ENCODE peak calls at places on chromosomes 12 and 14, in eight cellular contexts. D is choroid plexus epithelial cell; U is neural crest cell; P is GM12864; Z is IMR-90; H is spleen; M is endothelial cell of umbilical vein; C is CD4-positive, alpha-beta T cell. Y is an unnamed sample.

GRCh38 chr12:54549774-54550451 is 512 bp downstream of the PDE1B start:
- DNase-seq in U (no peak), M (peak; percentile 2), P (peak; percentile 16), Z (no peak), C (peak; percentile 42), H (peak; percentile 77), D (no peak), Y (no peak)

GRCh38 chr12:21615441-21615840 is 10.8 kb upstream of the GYS2 start:
- DNase-seq in U (no peak), P (no peak), M (peak; percentile 92), H (no peak), D (peak; percentile 16), C (no peak), Z (no peak), Y (no peak)

GRCh38 chr12:124663771-124664366 is 96.5 kb upstream of the NCOR2 start:
- DNase-seq in Z (no peak), D (no peak), P (no peak), C (no peak), U (peak; percentile 56), H (no peak), M (no peak), Y (no peak)

GRCh38 chr12:11657511-11657910 is 8.0 kb downstream of the ETV6 start:
- DNase-seq in Z (no peak), H (no peak), M (peak; percentile 50), U (no peak), C (no peak), P (no peak), D (no peak), Y (no peak)

GRCh38 chr12:12046401-12046800 is 24.3 kb upstream of the BCL2L14 start:
- DNase-seq in M (no peak), D (no peak), H (no peak), Z (no peak), U (no peak), P (no peak), C (no peak), Y (no peak)

GRCh38 chr12:101746661-101747060 is 7.4 kb upstream of the SYCP3 start:
- DNase-seq in P (no peak), M (no peak), U (no peak), D (no peak), H (no peak), C (no peak), Z (peak; percentile 5), Y (no peak)

GRCh38 chr12:53840316-53840715 is 88.5 kb upstream of the CISTR start:
- DNase-seq in D (no peak), U (no peak), P (no peak), H (no peak), Z (no peak), C (no peak), M (no peak), Y (no peak)

GRCh38 chr12:65707051-65707450 is 117.2 kb upstream of the HMGA2 start:
- DNase-seq in P (no peak), Z (no peak), H (no peak), C (no peak), M (no peak), U (no peak), D (no peak), Y (no peak)

GRCh38 chr12:132138941-132139871 is 4.9 kb downstream of the DDX51 start:
- DNase-seq in C (no peak), D (no peak), P (no peak), M (no peak), U (no peak), H (no peak), Z (no peak), Y (no peak)

GRCh38 chr14:26775765-26776577 is 178.1 kb upstream of the NOVA1 start:
- DNase-seq in D (peak; percentile 39), C (no peak), H (no peak), M (peak; percentile 58), Z (peak; percentile 36), P (no peak), U (no peak), Y (no peak)

GRCh38 chr14:74988131-74988530 is 14.6 kb upstream of the EIF2B2 start:
- DNase-seq in C (no peak), P (no peak), M (peak; percentile 97), U (no peak), Z (peak; percentile 75), D (peak; percentile 55), H (no peak), Y (no peak)

GRCh38 chr12:123149828-123150272 is 1.0 kb downstream of the PITPNM2 start:
- DNase-seq in U (no peak), Z (no peak), M (no peak), D (no peak), P (no peak), C (no peak), H (no peak), Y (no peak)

GRCh38 chr14:87847216-87847615 is 145.8 kb downstream of the GALC start:
- DNase-seq in D (no peak), M (no peak), U (no peak), H (no peak), P (no peak), Z (no peak), C (no peak), Y (no peak)

GRCh38 chr12:46492471-46493351 is 120.1 kb upstream of the SLC38A2 start:
- DNase-seq in U (no peak), D (peak; percentile 98), C (no peak), Z (peak; percentile 97), P (no peak), M (peak; percentile 93), H (no peak), Y (no peak)

GRCh38 chr14:91835920-91836843 is 31.2 kb downstream of the TC2N start:
- DNase-seq in Z (no peak), H (peak; percentile 93), M (no peak), U (peak; percentile 18), C (peak; percentile 92), D (peak; percentile 20), P (no peak), Y (peak; percentile 87)

GRCh38 chr14:83425138-83425537 is 1891.5 kb upstream of the SEL1L start:
- DNase-seq in Z (peak; percentile 42), H (no peak), U (no peak), M (no peak), C (no peak), D (peak; percentile 63), P (no peak), Y (no peak)

GRCh38 chr14:95713596-95714371 is at the start of gene TCL1A:
- DNase-seq in C (no peak), U (no peak), M (no peak), P (no peak), H (peak; percentile 90), D (no peak), Z (no peak), Y (peak; percentile 91)

GRCh38 chr14:35149239-35149638 is 26.9 kb downstream of the PRORP start:
- DNase-seq in Z (no peak), M (no peak), U (no peak), H (no peak), P (no peak), D (no peak), C (no peak), Y (no peak)

GRCh38 chr12:21697829-21698630 is 40.4 kb upstream of the LDHB start:
- DNase-seq in P (no peak), Z (peak; percentile 48), D (peak; percentile 64), C (no peak), M (peak; percentile 49), U (no peak), H (no peak), Y (no peak)

GRCh38 chr14:74973003-74973614 is 17.7 kb upstream of the PGF start:
- DNase-seq in D (peak; percentile 58), H (peak; percentile 86), Z (peak; percentile 44), C (no peak), U (no peak), M (peak; percentile 84), P (no peak), Y (no peak)

GRCh38 chr14:105328070-105328677 is 13.6 kb downstream of the PACS2 start:
- DNase-seq in U (no peak), D (no peak), Z (no peak), C (no peak), M (no peak), H (no peak), P (no peak), Y (no peak)

GRCh38 chr12:21413369-21414277 is 23.8 kb upstream of the PYROXD1 start:
- DNase-seq in Z (no peak), M (no peak), C (no peak), P (no peak), D (peak; percentile 13), H (no peak), U (no peak), Y (no peak)

DNA sequence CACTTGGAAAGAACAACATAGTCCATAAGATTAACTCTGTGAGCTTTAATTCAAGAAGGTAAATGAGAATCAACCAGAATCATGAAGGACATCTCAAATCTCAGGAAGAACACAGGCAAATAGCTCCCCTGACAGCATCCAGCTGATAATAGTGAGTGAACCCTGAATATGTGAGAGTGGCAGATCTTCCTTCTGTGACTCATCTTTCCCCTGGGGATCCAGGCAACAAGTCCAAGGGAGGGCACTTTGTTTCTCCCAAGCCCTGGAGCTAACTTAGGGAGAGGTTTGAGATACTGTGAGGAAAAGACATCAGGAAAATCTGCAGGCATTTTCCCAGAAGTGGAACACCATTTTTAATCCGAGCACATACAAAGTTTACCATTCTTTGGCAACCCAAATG is 763.9 kb upstream of the MGAT4C start:
- DNase-seq in P (no peak), Z (no peak), U (no peak), C (no peak), M (no peak), H (no peak), D (no peak), Y (no peak)
- TF ChIP-seq CTCF in P (no peak), Z (no peak), U (no peak), C (no peak), M (no peak), H (no peak), D (no peak), Y (no peak)

GRCh38 chr12:85877459-85877858 is 3.4 kb downstream of the NTS start:
- DNase-seq in Z (no peak), M (no peak), U (no peak), D (no peak), H (no peak), P (no peak), C (no peak), Y (no peak)
- TF ChIP-seq CTCF in Z (no peak), M (no peak), U (no peak), D (no peak), H (no peak), P (no peak), C (no peak), Y (no peak)

DNA sequence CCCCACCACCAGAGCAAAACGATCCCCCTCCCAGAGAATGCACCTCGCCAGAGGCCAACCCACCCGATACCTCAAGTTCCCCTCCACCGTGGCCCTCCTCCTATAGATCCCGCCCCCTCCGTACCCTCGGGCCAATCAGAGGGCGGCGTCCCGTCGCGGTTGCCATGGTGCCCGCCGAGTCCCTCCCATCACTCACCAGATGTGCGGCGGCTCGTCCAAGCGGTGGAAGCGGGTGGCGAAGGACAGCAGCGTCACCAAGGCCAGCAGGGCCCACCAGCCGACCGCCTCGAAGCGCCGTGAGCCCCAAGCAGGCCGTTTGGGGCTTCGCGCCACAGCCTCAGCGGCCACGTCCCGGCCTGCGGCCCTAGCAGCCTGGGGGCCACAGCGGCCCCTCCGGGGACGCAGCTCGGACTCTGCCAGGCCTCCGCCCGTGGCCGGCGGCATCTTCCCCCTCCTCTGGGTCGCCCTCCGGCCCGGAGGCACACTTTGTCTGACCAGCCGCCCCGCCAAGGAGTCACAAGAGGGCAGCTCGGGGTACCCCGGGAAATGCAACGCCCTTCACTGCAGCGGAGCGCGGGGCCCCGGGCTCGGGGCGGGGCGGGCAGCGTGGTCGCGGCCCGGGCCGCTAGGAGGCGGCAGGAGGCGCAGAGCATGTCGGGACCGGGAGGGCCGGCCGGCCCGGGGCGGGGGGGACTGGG is at the start of gene POMT2:
- DNase-seq in C (peak; percentile 94), P (peak; percentile 62), M (peak; percentile 94), Z (peak; percentile 79), H (peak; percentile 98), U (peak; percentile 96), D (peak; percentile 90), Y (peak; percentile 93)
- TF ChIP-seq CTCF in C (peak; percentile 38), P (peak; percentile 25), M (peak; percentile 44), Z (peak; percentile 57), H (peak; percentile 37), U (peak; percentile 67), D (no peak), Y (peak; percentile 26)

GRCh38 chr14:21924479-21924878 is 250.9 kb upstream of the OR4E1 start:
- DNase-seq in P (peak; percentile 26), D (no peak), C (peak; percentile 55), U (no peak), M (peak; percentile 43), Z (no peak), H (peak; percentile 87), Y (no peak)
- TF ChIP-seq CTCF in P (peak; percentile 19), D (no peak), C (peak; percentile 48), U (no peak), M (no peak), Z (no peak), H (peak; percentile 32), Y (no peak)